ENCODE peak calls at places on chromosomes 6 and 20, in six cellular contexts. One of them, this sample, is unnamed.

GRCh38 chr6:4191271-4191721 is 55.9 kb upstream of the ECI2 start:
- DNase-seq in H9: no peak
- DNase-seq in IMR-90: no peak
- DNase-seq in mesendoderm: no peak
- DNase-seq in trophoblast cell: no peak
- DNase-seq in mesenchymal stem cell: no peak
- DNase-seq in this sample: no peak

GRCh38 chr20:18647777-18648176 is 59.9 kb downstream of the DTD1 start:
- DNase-seq in mesendoderm: no peak
- DNase-seq in H9: no peak
- DNase-seq in mesenchymal stem cell: no peak
- DNase-seq in IMR-90: no peak
- DNase-seq in trophoblast cell: no peak
- DNase-seq in this sample: no peak

GRCh38 chr6:29506446-29507067 is 18.8 kb upstream of the MAS1L start:
- DNase-seq in IMR-90: no peak
- DNase-seq in mesendoderm: no peak
- DNase-seq in H9: peak
- DNase-seq in mesenchymal stem cell: no peak
- DNase-seq in trophoblast cell: no peak
- DNase-seq in this sample: no peak

GRCh38 chr6:151196571-151196970 is 43.2 kb upstream of the AKAP12 start:
- DNase-seq in mesenchymal stem cell: peak
- DNase-seq in IMR-90: peak
- DNase-seq in mesendoderm: no peak
- DNase-seq in H9: no peak
- DNase-seq in trophoblast cell: peak
- DNase-seq in this sample: no peak

GRCh38 chr6:43727634-43728033 is 40.0 kb upstream of the MRPS18A start:
- DNase-seq in H9: no peak
- DNase-seq in trophoblast cell: no peak
- DNase-seq in mesenchymal stem cell: no peak
- DNase-seq in IMR-90: no peak
- DNase-seq in mesendoderm: no peak
- DNase-seq in this sample: no peak

GRCh38 chr20:56171087-56172012 is 77.2 kb upstream of the MC3R start:
- DNase-seq in H9: no peak
- DNase-seq in mesendoderm: peak
- DNase-seq in trophoblast cell: peak
- DNase-seq in mesenchymal stem cell: no peak
- DNase-seq in IMR-90: no peak
- DNase-seq in this sample: no peak

GRCh38 chr20:57622579-57623381 is 2.6 kb upstream of the ZBP1 start:
- DNase-seq in IMR-90: peak
- DNase-seq in mesendoderm: peak
- DNase-seq in H9: peak
- DNase-seq in trophoblast cell: peak
- DNase-seq in mesenchymal stem cell: no peak
- DNase-seq in this sample: peak

GRCh38 chr20:19784511-19785172 is 26.6 kb downstream of the RIN2 start:
- DNase-seq in mesenchymal stem cell: peak
- DNase-seq in trophoblast cell: peak
- DNase-seq in IMR-90: peak
- DNase-seq in mesendoderm: peak
- DNase-seq in H9: peak
- DNase-seq in this sample: peak

GRCh38 chr20:11403711-11404110 is 514.0 kb upstream of the BTBD3 start:
- DNase-seq in IMR-90: no peak
- DNase-seq in mesenchymal stem cell: no peak
- DNase-seq in trophoblast cell: no peak
- DNase-seq in H9: no peak
- DNase-seq in mesendoderm: peak
- DNase-seq in this sample: no peak

GRCh38 chr20:49323622-49324238 is 45.9 kb upstream of the ZNFX1 start:
- DNase-seq in mesendoderm: peak
- DNase-seq in mesenchymal stem cell: peak
- DNase-seq in H9: peak
- DNase-seq in IMR-90: peak
- DNase-seq in trophoblast cell: peak
- DNase-seq in this sample: no peak

GRCh38 chr6:120924214-120924613 is 410.1 kb downstream of the TBC1D32 start:
- DNase-seq in mesendoderm: no peak
- DNase-seq in IMR-90: no peak
- DNase-seq in mesenchymal stem cell: no peak
- DNase-seq in trophoblast cell: no peak
- DNase-seq in H9: no peak
- DNase-seq in this sample: no peak

GRCh38 chr20:42308980-42309524 is 690.9 kb upstream of the CHD6 start:
- DNase-seq in mesendoderm: no peak
- DNase-seq in trophoblast cell: no peak
- DNase-seq in IMR-90: no peak
- DNase-seq in mesenchymal stem cell: no peak
- DNase-seq in H9: no peak
- DNase-seq in this sample: no peak

GRCh38 chr20:24958506-24959385 is 9.7 kb downstream of the CST7 start:
- DNase-seq in trophoblast cell: no peak
- DNase-seq in mesendoderm: no peak
- DNase-seq in IMR-90: no peak
- DNase-seq in H9: peak
- DNase-seq in mesenchymal stem cell: no peak
- DNase-seq in this sample: no peak

GRCh38 chr20:47529840-47530239 is 28.2 kb downstream of the NCOA3 start:
- DNase-seq in mesenchymal stem cell: no peak
- DNase-seq in trophoblast cell: peak
- DNase-seq in mesendoderm: no peak
- DNase-seq in H9: no peak
- DNase-seq in IMR-90: peak
- DNase-seq in this sample: no peak

GRCh38 chr6:6918216-6918983 is 189.4 kb upstream of the RREB1 start:
- DNase-seq in mesenchymal stem cell: peak
- DNase-seq in trophoblast cell: peak
- DNase-seq in IMR-90: peak
- DNase-seq in H9: no peak
- DNase-seq in mesendoderm: no peak
- DNase-seq in this sample: no peak

DNA sequence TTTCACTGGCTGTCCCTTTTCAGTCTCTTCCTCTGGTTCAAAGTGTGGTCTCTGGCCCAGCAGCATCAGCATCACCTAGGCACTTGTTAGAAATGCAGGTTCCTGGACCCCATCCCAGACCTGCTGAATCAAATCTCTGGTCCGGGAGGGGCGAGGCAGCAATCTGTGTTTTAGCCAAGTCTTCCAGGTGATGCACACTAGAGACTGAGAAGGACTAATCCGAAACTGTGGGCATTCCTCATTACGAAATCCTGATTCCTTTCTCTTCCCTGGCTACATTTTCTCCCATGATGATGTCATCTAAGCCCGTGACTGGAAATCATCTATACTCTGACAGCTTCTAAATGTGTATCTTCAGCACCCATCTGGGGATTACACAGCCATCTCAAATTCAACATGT is 39.7 kb upstream of the PRND start:
- DNase-seq in IMR-90: peak
- DNase-seq in mesenchymal stem cell: peak
- DNase-seq in trophoblast cell: peak
- DNase-seq in H9: no peak
- DNase-seq in mesendoderm: no peak
- DNase-seq in this sample: no peak
- H2BK120ac ChIP-seq in IMR-90: no peak
- H2BK120ac ChIP-seq in mesenchymal stem cell: no peak
- H2BK120ac ChIP-seq in trophoblast cell: no peak
- H2BK120ac ChIP-seq in H9: no peak
- H2BK120ac ChIP-seq in mesendoderm: no peak
- H2BK120ac ChIP-seq in this sample: no peak

DNA sequence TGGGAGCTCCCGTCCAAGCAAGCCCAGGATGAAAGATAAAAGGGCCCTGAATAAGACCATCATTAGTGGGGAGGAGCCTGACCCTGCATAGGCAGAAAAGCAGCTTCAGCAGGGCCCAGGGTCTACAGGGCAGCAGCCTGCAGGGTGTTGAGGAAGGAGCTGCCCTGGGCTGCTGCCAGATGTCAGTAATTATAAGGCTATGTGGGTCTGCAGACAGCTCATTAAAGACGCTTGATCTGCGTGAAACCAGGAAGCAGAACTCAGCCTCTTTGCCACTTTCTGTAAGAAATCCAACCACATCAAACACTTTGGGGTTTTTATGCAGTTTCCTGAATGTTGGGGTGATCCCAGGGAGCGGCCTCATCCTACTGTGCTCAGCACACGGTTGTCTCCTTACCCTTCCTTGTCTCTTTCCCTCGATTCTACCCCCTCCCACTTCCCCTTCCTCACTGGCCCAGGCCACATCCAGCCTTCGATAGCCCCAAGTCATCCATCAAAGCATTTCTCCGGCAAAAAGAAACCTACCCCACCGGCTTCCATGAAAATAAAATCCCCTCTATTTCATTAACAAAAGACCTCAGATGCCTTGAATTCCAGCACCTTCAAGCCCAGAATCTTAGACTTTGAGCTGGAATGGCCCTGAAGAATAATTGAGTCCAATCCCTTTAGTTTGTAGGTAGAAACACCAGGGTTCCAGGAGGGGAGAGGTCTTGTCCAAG is 1.0 kb upstream of the TGM6 start:
- DNase-seq in mesendoderm: peak
- DNase-seq in mesenchymal stem cell: no peak
- DNase-seq in H9: no peak
- DNase-seq in IMR-90: no peak
- DNase-seq in trophoblast cell: no peak
- DNase-seq in this sample: no peak
- H2BK120ac ChIP-seq in mesendoderm: no peak
- H2BK120ac ChIP-seq in mesenchymal stem cell: no peak
- H2BK120ac ChIP-seq in H9: no peak
- H2BK120ac ChIP-seq in IMR-90: no peak
- H2BK120ac ChIP-seq in trophoblast cell: no peak
- H2BK120ac ChIP-seq in this sample: no peak

DNA sequence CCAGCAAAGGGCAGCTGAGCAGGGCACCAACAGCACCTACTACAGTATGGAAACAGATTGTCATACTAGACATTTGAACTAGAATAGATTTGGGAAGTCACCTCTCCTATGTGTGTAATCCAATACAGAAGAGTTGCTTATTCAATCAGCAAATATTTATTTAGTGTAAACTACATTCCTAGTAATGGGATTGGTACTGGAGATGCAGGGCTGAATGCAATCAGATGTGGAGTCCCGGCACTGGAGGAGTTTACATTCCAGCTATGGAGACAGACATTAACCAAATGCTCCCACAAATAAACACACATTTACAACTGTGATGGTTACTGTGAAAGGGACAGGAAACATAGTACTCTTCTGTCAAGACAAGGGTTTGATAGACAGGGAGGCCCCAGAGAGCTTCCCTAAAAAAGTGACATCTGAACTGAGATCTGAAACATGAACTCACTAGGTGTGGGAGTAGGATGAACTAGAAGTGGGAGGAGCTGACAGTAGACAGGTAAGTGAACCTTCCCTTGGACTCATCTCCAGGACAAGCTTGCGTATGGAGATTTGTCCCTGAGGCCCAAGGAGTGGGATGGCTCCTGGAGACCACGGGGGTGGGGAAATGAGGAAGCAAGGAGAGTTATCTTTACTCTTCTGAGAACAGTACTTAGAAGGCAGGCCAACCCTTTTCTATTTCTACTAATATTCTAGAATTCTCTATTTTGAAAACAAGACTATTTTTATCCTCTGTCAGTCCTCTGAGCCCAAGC is 420.5 kb downstream of the MAFB start:
- DNase-seq in mesendoderm: no peak
- DNase-seq in IMR-90: no peak
- DNase-seq in trophoblast cell: no peak
- DNase-seq in H9: peak
- DNase-seq in mesenchymal stem cell: peak
- DNase-seq in this sample: no peak
- H2BK120ac ChIP-seq in mesendoderm: no peak
- H2BK120ac ChIP-seq in IMR-90: no peak
- H2BK120ac ChIP-seq in trophoblast cell: no peak
- H2BK120ac ChIP-seq in H9: no peak
- H2BK120ac ChIP-seq in mesenchymal stem cell: no peak
- H2BK120ac ChIP-seq in this sample: no peak

DNA sequence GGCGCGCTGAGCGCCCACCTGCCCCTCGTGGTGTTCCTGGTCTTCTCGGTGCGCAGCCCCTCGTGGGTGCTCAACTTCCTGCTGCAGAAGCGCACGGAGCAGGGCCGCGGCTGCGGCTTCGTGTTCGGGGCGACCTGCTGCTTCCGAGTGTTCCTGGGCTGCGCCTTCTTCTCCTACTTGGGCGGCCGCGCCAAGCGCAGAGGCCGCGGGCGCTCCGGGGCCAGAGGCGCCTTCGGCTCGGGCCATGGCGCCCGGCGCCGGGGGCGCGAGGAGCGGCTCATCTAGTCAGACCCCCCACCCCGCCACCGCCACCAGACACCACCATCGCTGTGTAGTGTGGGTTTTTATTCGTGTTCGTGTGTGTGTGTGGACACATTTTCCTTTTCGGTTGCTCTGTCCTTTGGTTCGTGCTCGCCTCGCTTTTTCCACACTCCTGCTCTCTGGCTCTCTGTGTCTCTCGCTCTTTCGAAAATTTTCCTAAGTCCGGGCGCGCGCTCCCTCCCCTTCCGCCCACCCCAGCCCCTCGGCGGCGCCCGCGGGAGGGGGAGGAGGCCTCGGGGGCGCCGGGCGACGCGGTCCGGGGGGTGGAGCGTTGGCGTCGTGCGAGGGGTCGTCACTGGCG is 38.0 kb downstream of the GNAS start:
- DNase-seq in trophoblast cell: peak
- DNase-seq in IMR-90: peak
- DNase-seq in mesendoderm: peak
- DNase-seq in H9: no peak
- DNase-seq in mesenchymal stem cell: peak
- DNase-seq in this sample: no peak
- H2BK120ac ChIP-seq in trophoblast cell: peak
- H2BK120ac ChIP-seq in IMR-90: peak
- H2BK120ac ChIP-seq in mesendoderm: peak
- H2BK120ac ChIP-seq in H9: no peak
- H2BK120ac ChIP-seq in mesenchymal stem cell: peak
- H2BK120ac ChIP-seq in this sample: peak

GRCh38 chr6:10555625-10556309 is 34.6 kb downstream of the GCNT2 start:
- DNase-seq in IMR-90: peak
- DNase-seq in trophoblast cell: no peak
- DNase-seq in mesendoderm: peak
- DNase-seq in H9: peak
- DNase-seq in mesenchymal stem cell: peak
- DNase-seq in this sample: peak

GRCh38 chr6:10556496-10557391 is 35.6 kb downstream of the GCNT2 start:
- DNase-seq in IMR-90: no peak
- DNase-seq in mesenchymal stem cell: peak
- DNase-seq in H9: no peak
- DNase-seq in mesendoderm: no peak
- DNase-seq in trophoblast cell: no peak
- DNase-seq in this sample: no peak

GRCh38 chr6:10552237-10552810 is 31.2 kb downstream of the GCNT2 start:
- DNase-seq in mesenchymal stem cell: no peak
- DNase-seq in mesendoderm: no peak
- DNase-seq in H9: no peak
- DNase-seq in IMR-90: no peak
- DNase-seq in trophoblast cell: no peak
- DNase-seq in this sample: no peak

GRCh38 chr6:10554826-10555225 is 33.7 kb downstream of the GCNT2 start:
- DNase-seq in H9: no peak
- DNase-seq in mesendoderm: no peak
- DNase-seq in trophoblast cell: no peak
- DNase-seq in mesenchymal stem cell: no peak
- DNase-seq in IMR-90: no peak
- DNase-seq in this sample: no peak

GRCh38 chr6:10553869-10554268 is 32.7 kb downstream of the GCNT2 start:
- DNase-seq in trophoblast cell: no peak
- DNase-seq in mesendoderm: no peak
- DNase-seq in H9: no peak
- DNase-seq in mesenchymal stem cell: no peak
- DNase-seq in IMR-90: no peak
- DNase-seq in this sample: no peak
- H2BK120ac ChIP-seq in trophoblast cell: no peak
- H2BK120ac ChIP-seq in mesendoderm: no peak
- H2BK120ac ChIP-seq in H9: no peak
- H2BK120ac ChIP-seq in mesenchymal stem cell: no peak
- H2BK120ac ChIP-seq in IMR-90: no peak
- H2BK120ac ChIP-seq in this sample: no peak